ENCODE peak calls at places on chromosomes 6 and 20, in nine cellular contexts. One of them, this sample, is unnamed.

GRCh38 chr6:24936641-24937317 is 1.0 kb upstream of the RIPOR2 start:
- DNase-seq in GM23338: no peak
- DNase-seq in brain microvascular endothelial cell: no peak
- DNase-seq in GM12865: peak; percentile 94
- DNase-seq in gastrocnemius medialis: no peak
- DNase-seq in right atrium auricular region: no peak
- DNase-seq in choroid plexus epithelial cell: no peak
- DNase-seq in heart left ventricle: no peak
- DNase-seq in left lung: no peak
- DNase-seq in this sample: no peak

GRCh38 chr6:98787961-98788360 is 46.4 kb upstream of the POU3F2 start:
- DNase-seq in choroid plexus epithelial cell: no peak
- DNase-seq in GM12865: no peak
- DNase-seq in right atrium auricular region: no peak
- DNase-seq in GM23338: peak; percentile 79
- DNase-seq in brain microvascular endothelial cell: no peak
- DNase-seq in left lung: no peak
- DNase-seq in heart left ventricle: no peak
- DNase-seq in gastrocnemius medialis: no peak
- DNase-seq in this sample: no peak

GRCh38 chr6:135163440-135163738 is 17.7 kb upstream of the MYB start:
- DNase-seq in left lung: no peak
- DNase-seq in GM12865: peak; percentile 88
- DNase-seq in heart left ventricle: no peak
- DNase-seq in brain microvascular endothelial cell: no peak
- DNase-seq in gastrocnemius medialis: no peak
- DNase-seq in choroid plexus epithelial cell: no peak
- DNase-seq in right atrium auricular region: no peak
- DNase-seq in GM23338: no peak
- DNase-seq in this sample: no peak

GRCh38 chr6:121333196-121333595 is 1.1 kb downstream of the TBC1D32 start:
- DNase-seq in GM23338: no peak
- DNase-seq in gastrocnemius medialis: no peak
- DNase-seq in brain microvascular endothelial cell: no peak
- DNase-seq in heart left ventricle: no peak
- DNase-seq in right atrium auricular region: no peak
- DNase-seq in GM12865: no peak
- DNase-seq in left lung: no peak
- DNase-seq in choroid plexus epithelial cell: no peak
- DNase-seq in this sample: peak; percentile 39

GRCh38 chr20:64226686-64227576 is 28.6 kb upstream of the PCMTD2 start:
- DNase-seq in left lung: peak; percentile 72
- DNase-seq in heart left ventricle: no peak
- DNase-seq in gastrocnemius medialis: no peak
- DNase-seq in brain microvascular endothelial cell: no peak
- DNase-seq in GM23338: no peak
- DNase-seq in right atrium auricular region: no peak
- DNase-seq in GM12865: no peak
- DNase-seq in choroid plexus epithelial cell: no peak
- DNase-seq in this sample: no peak

GRCh38 chr6:56046576-56046975 is 171.2 kb upstream of the BMP5 start:
- DNase-seq in choroid plexus epithelial cell: peak; percentile 77
- DNase-seq in heart left ventricle: peak; percentile 34
- DNase-seq in GM23338: no peak
- DNase-seq in right atrium auricular region: peak; percentile 69
- DNase-seq in gastrocnemius medialis: no peak
- DNase-seq in GM12865: no peak
- DNase-seq in brain microvascular endothelial cell: peak; percentile 97
- DNase-seq in left lung: peak; percentile 70
- DNase-seq in this sample: no peak

GRCh38 chr6:19757036-19757435 is 80.1 kb upstream of the ID4 start:
- DNase-seq in left lung: no peak
- DNase-seq in heart left ventricle: no peak
- DNase-seq in brain microvascular endothelial cell: no peak
- DNase-seq in choroid plexus epithelial cell: peak; percentile 43
- DNase-seq in right atrium auricular region: no peak
- DNase-seq in GM12865: no peak
- DNase-seq in GM23338: peak; percentile 24
- DNase-seq in gastrocnemius medialis: no peak
- DNase-seq in this sample: no peak

GRCh38 chr6:142885182-142885867 is 59.7 kb downstream of the HIVEP2 start:
- DNase-seq in right atrium auricular region: no peak
- DNase-seq in heart left ventricle: peak; percentile 67
- DNase-seq in GM12865: peak; percentile 88
- DNase-seq in choroid plexus epithelial cell: peak; percentile 97
- DNase-seq in gastrocnemius medialis: peak; percentile 53
- DNase-seq in brain microvascular endothelial cell: peak; percentile 99
- DNase-seq in GM23338: peak; percentile 91
- DNase-seq in left lung: no peak
- DNase-seq in this sample: peak; percentile 95

GRCh38 chr6:109291893-109292292 is 90.4 kb downstream of the CD164 start:
- DNase-seq in GM23338: no peak
- DNase-seq in heart left ventricle: no peak
- DNase-seq in choroid plexus epithelial cell: no peak
- DNase-seq in brain microvascular endothelial cell: no peak
- DNase-seq in GM12865: no peak
- DNase-seq in right atrium auricular region: no peak
- DNase-seq in left lung: no peak
- DNase-seq in gastrocnemius medialis: no peak
- DNase-seq in this sample: no peak

GRCh38 chr6:109515781-109516409 is 32.9 kb upstream of the ZBTB24 start:
- DNase-seq in brain microvascular endothelial cell: peak; percentile 70
- DNase-seq in GM23338: no peak
- DNase-seq in left lung: no peak
- DNase-seq in right atrium auricular region: no peak
- DNase-seq in GM12865: no peak
- DNase-seq in choroid plexus epithelial cell: peak; percentile 30
- DNase-seq in heart left ventricle: no peak
- DNase-seq in gastrocnemius medialis: no peak
- DNase-seq in this sample: no peak

GRCh38 chr6:6772751-6773150 is 184.2 kb downstream of the LY86 start:
- DNase-seq in heart left ventricle: no peak
- DNase-seq in brain microvascular endothelial cell: no peak
- DNase-seq in left lung: no peak
- DNase-seq in GM12865: no peak
- DNase-seq in GM23338: peak; percentile 44
- DNase-seq in right atrium auricular region: no peak
- DNase-seq in gastrocnemius medialis: no peak
- DNase-seq in choroid plexus epithelial cell: no peak
- DNase-seq in this sample: no peak

GRCh38 chr6:143200035-143200770 is 139.5 kb downstream of the AIG1 start:
- DNase-seq in left lung: no peak
- DNase-seq in heart left ventricle: no peak
- DNase-seq in GM23338: no peak
- DNase-seq in right atrium auricular region: no peak
- DNase-seq in GM12865: no peak
- DNase-seq in gastrocnemius medialis: no peak
- DNase-seq in brain microvascular endothelial cell: no peak
- DNase-seq in choroid plexus epithelial cell: no peak
- DNase-seq in this sample: no peak

GRCh38 chr6:27043244-27043643 is 204.3 kb upstream of the PRSS16 start:
- DNase-seq in choroid plexus epithelial cell: no peak
- DNase-seq in heart left ventricle: no peak
- DNase-seq in right atrium auricular region: no peak
- DNase-seq in left lung: no peak
- DNase-seq in gastrocnemius medialis: no peak
- DNase-seq in GM12865: peak; percentile 66
- DNase-seq in brain microvascular endothelial cell: no peak
- DNase-seq in GM23338: no peak
- DNase-seq in this sample: no peak

GRCh38 chr6:27040244-27041042 is 207.1 kb upstream of the PRSS16 start:
- DNase-seq in right atrium auricular region: no peak
- DNase-seq in brain microvascular endothelial cell: no peak
- DNase-seq in heart left ventricle: no peak
- DNase-seq in gastrocnemius medialis: no peak
- DNase-seq in left lung: no peak
- DNase-seq in GM12865: peak; percentile 23
- DNase-seq in GM23338: no peak
- DNase-seq in choroid plexus epithelial cell: peak; percentile 40
- DNase-seq in this sample: no peak

DNA sequence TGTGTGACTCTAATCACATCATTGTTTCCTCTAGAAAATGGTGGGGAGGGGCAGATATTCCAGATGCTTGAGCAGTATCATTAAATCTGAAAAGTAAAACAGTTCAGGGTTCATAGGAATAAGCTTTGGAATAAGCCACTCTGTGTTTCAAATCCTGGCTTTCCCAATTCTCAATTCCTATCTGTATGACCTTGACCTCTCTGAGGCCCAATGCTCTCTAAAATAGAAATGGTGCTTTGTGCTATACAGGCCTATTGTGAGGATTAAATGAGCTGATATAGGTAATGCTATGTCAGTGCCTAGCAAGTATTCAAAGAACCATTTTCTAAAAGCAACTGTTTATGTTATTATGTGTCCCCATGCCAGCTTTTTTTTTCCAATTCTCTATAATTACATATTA is 209.0 kb upstream of the PRSS16 start:
- DNase-seq in left lung: no peak
- DNase-seq in right atrium auricular region: no peak
- DNase-seq in gastrocnemius medialis: no peak
- DNase-seq in heart left ventricle: no peak
- DNase-seq in brain microvascular endothelial cell: no peak
- DNase-seq in choroid plexus epithelial cell: no peak
- DNase-seq in GM12865: no peak
- DNase-seq in GM23338: no peak
- DNase-seq in this sample: no peak
- TF ChIP-seq CTCF in left lung: no peak
- TF ChIP-seq CTCF in right atrium auricular region: no peak
- TF ChIP-seq CTCF in gastrocnemius medialis: no peak
- TF ChIP-seq CTCF in heart left ventricle: no peak
- TF ChIP-seq CTCF in brain microvascular endothelial cell: no peak
- TF ChIP-seq CTCF in choroid plexus epithelial cell: no peak
- TF ChIP-seq CTCF in GM12865: no peak
- TF ChIP-seq CTCF in GM23338: no peak
- TF ChIP-seq CTCF in this sample: no peak

DNA sequence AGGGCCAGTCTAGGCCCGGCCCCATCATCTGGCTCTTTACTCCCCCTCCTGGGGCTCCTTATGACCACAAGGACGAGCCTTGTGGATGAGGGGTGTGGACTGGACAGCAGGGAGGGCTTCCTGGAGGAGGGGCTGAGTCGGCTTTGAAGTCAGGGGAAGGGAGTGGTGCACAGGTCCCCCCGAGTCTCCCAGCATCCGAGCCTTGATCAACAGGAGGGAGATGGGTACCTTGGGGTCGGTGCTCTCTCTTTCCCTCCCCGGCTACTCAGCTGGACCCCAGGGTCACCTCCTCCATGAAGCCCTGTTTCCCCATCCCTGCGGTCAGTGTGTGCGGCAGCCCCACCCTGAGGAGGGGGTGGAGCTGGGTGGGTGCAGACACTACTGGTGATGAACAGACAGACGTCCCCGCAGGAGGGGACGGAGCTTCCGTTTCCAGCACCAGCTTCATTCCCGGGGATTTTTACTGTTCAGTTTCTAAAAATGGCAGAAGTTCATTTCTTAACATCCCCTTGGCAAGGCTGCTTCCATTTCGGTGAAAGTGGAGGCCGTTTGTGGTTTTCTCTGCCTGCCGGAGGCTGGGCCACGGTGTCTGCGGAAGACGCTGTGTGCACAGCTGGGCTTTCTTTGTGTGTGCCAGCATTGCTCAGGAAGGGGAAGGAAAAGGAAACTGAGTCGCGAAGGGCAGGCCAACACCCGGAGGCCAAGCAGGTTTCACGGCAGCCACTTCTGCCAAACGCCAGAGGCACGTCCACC is 19.6 kb downstream of the NTSR1 start:
- DNase-seq in left lung: peak; percentile 84
- DNase-seq in GM23338: no peak
- DNase-seq in right atrium auricular region: no peak
- DNase-seq in choroid plexus epithelial cell: no peak
- DNase-seq in gastrocnemius medialis: no peak
- DNase-seq in heart left ventricle: peak; percentile 26
- DNase-seq in GM12865: no peak
- DNase-seq in brain microvascular endothelial cell: no peak
- DNase-seq in this sample: no peak
- H3K4me3 ChIP-seq in left lung: peak overlapping the region; percentile 15
- H3K4me3 ChIP-seq in GM23338: no peak overlapping the region
- H3K4me3 ChIP-seq in right atrium auricular region: no peak overlapping the region
- H3K4me3 ChIP-seq in choroid plexus epithelial cell: no peak overlapping the region
- H3K4me3 ChIP-seq in gastrocnemius medialis: no peak overlapping the region
- H3K4me3 ChIP-seq in heart left ventricle: no peak overlapping the region
- H3K4me3 ChIP-seq in GM12865: no peak overlapping the region
- H3K4me3 ChIP-seq in brain microvascular endothelial cell: no peak overlapping the region
- H3K4me3 ChIP-seq in this sample: no peak overlapping the region

GRCh38 chr6:158939255-158940170 is 60.5 kb downstream of the RSPH3 start:
- DNase-seq in left lung: no peak
- DNase-seq in heart left ventricle: no peak
- DNase-seq in gastrocnemius medialis: no peak
- DNase-seq in right atrium auricular region: no peak
- DNase-seq in GM12865: no peak
- DNase-seq in brain microvascular endothelial cell: no peak
- DNase-seq in GM23338: peak; percentile 65
- DNase-seq in choroid plexus epithelial cell: no peak
- DNase-seq in this sample: no peak
- TF ChIP-seq CTCF in left lung: no peak
- TF ChIP-seq CTCF in heart left ventricle: no peak
- TF ChIP-seq CTCF in gastrocnemius medialis: no peak
- TF ChIP-seq CTCF in right atrium auricular region: no peak
- TF ChIP-seq CTCF in GM12865: no peak
- TF ChIP-seq CTCF in brain microvascular endothelial cell: no peak
- TF ChIP-seq CTCF in GM23338: peak; percentile 15
- TF ChIP-seq CTCF in choroid plexus epithelial cell: no peak
- TF ChIP-seq CTCF in this sample: peak; percentile 6

DNA sequence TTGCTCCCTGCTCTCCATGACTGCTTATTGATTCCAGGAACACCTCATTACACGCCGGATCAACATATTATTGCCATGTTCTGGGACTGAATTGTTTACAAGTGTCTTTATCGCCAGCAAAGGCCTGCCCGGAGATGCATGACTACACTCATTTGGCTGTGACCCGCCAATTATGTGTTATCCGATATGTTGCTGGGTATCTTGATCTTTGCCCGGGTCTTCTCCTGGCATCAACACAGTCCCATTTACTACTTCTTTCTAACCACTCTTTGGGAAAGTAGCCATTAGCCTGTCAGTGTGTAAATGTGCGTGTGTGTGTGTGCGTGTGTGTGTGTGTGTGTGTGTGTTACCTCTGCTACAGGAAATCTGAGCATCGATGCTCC is 15.4 kb downstream of the LINC00237 start:
- DNase-seq in left lung: no peak
- DNase-seq in GM23338: no peak
- DNase-seq in choroid plexus epithelial cell: no peak
- DNase-seq in GM12865: no peak
- DNase-seq in right atrium auricular region: no peak
- DNase-seq in gastrocnemius medialis: no peak
- DNase-seq in heart left ventricle: no peak
- DNase-seq in brain microvascular endothelial cell: no peak
- DNase-seq in this sample: no peak
- H3K4me3 ChIP-seq in left lung: no peak overlapping the region
- H3K4me3 ChIP-seq in GM23338: peak overlapping the region; percentile 44
- H3K4me3 ChIP-seq in choroid plexus epithelial cell: no peak overlapping the region
- H3K4me3 ChIP-seq in GM12865: no peak overlapping the region
- H3K4me3 ChIP-seq in right atrium auricular region: no peak overlapping the region
- H3K4me3 ChIP-seq in gastrocnemius medialis: no peak overlapping the region
- H3K4me3 ChIP-seq in heart left ventricle: no peak overlapping the region
- H3K4me3 ChIP-seq in brain microvascular endothelial cell: no peak overlapping the region
- H3K4me3 ChIP-seq in this sample: no peak overlapping the region

This sample was measured in fibroblast of villous mesenchyme.